ENCODE peak calls at places on chromosome 9, in nine cellular contexts. One of them, this sample, is unnamed.

GRCh38 chr9:37425298-37425752 is 2.8 kb downstream of the GRHPR start:
- DNase-seq in AG04450: no peak
- DNase-seq in mesendoderm: no peak
- DNase-seq in activated CD4-positive, alpha-beta T cell treated with anti-CD3 and anti-CD28 coated beads for 24 hours: no peak
- DNase-seq in NCI-H2081: peak; percentile 11
- DNase-seq in stimulated activated CD8-positive, alpha-beta memory T cell treated with anti-CD3 and anti-CD28 coated beads, Interleukin-2, amount 100 ng/mL, for 1 hour: no peak
- DNase-seq in Peyer's patch: no peak
- DNase-seq in Calu3: no peak
- DNase-seq in EL: no peak
- DNase-seq in this sample: peak; percentile 81

GRCh38 chr9:97906236-97906831 is 16.0 kb downstream of the TRMO start:
- DNase-seq in mesendoderm: no peak
- DNase-seq in activated CD4-positive, alpha-beta T cell treated with anti-CD3 and anti-CD28 coated beads for 24 hours: no peak
- DNase-seq in AG04450: no peak
- DNase-seq in Peyer's patch: no peak
- DNase-seq in stimulated activated CD8-positive, alpha-beta memory T cell treated with anti-CD3 and anti-CD28 coated beads, Interleukin-2, amount 100 ng/mL, for 1 hour: no peak
- DNase-seq in EL: no peak
- DNase-seq in NCI-H2081: no peak
- DNase-seq in Calu3: no peak
- DNase-seq in this sample: no peak

GRCh38 chr9:27548055-27548741 is 18.6 kb upstream of the MOB3B start:
- DNase-seq in Calu3: no peak
- DNase-seq in AG04450: no peak
- DNase-seq in NCI-H2081: peak; percentile 45
- DNase-seq in activated CD4-positive, alpha-beta T cell treated with anti-CD3 and anti-CD28 coated beads for 24 hours: no peak
- DNase-seq in Peyer's patch: no peak
- DNase-seq in mesendoderm: peak; percentile 45
- DNase-seq in EL: peak; percentile 28
- DNase-seq in stimulated activated CD8-positive, alpha-beta memory T cell treated with anti-CD3 and anti-CD28 coated beads, Interleukin-2, amount 100 ng/mL, for 1 hour: no peak
- DNase-seq in this sample: peak; percentile 61

GRCh38 chr9:134850611-134851010 is 30.0 kb upstream of the FCN2 start:
- DNase-seq in mesendoderm: no peak
- DNase-seq in activated CD4-positive, alpha-beta T cell treated with anti-CD3 and anti-CD28 coated beads for 24 hours: no peak
- DNase-seq in NCI-H2081: no peak
- DNase-seq in Calu3: no peak
- DNase-seq in Peyer's patch: peak; percentile 12
- DNase-seq in EL: no peak
- DNase-seq in stimulated activated CD8-positive, alpha-beta memory T cell treated with anti-CD3 and anti-CD28 coated beads, Interleukin-2, amount 100 ng/mL, for 1 hour: no peak
- DNase-seq in AG04450: no peak
- DNase-seq in this sample: no peak

GRCh38 chr9:95924955-95925354 is 49.5 kb downstream of the ERCC6L2 start:
- DNase-seq in AG04450: no peak
- DNase-seq in Calu3: no peak
- DNase-seq in EL: no peak
- DNase-seq in activated CD4-positive, alpha-beta T cell treated with anti-CD3 and anti-CD28 coated beads for 24 hours: no peak
- DNase-seq in stimulated activated CD8-positive, alpha-beta memory T cell treated with anti-CD3 and anti-CD28 coated beads, Interleukin-2, amount 100 ng/mL, for 1 hour: no peak
- DNase-seq in NCI-H2081: no peak
- DNase-seq in Peyer's patch: no peak
- DNase-seq in mesendoderm: no peak
- DNase-seq in this sample: no peak

GRCh38 chr9:107613314-107613713 is 123.7 kb upstream of the KLF4 start:
- DNase-seq in Calu3: no peak
- DNase-seq in mesendoderm: no peak
- DNase-seq in AG04450: no peak
- DNase-seq in Peyer's patch: peak; percentile 65
- DNase-seq in activated CD4-positive, alpha-beta T cell treated with anti-CD3 and anti-CD28 coated beads for 24 hours: no peak
- DNase-seq in stimulated activated CD8-positive, alpha-beta memory T cell treated with anti-CD3 and anti-CD28 coated beads, Interleukin-2, amount 100 ng/mL, for 1 hour: no peak
- DNase-seq in EL: no peak
- DNase-seq in NCI-H2081: no peak
- DNase-seq in this sample: no peak

GRCh38 chr9:68981825-68982224 is 32.1 kb downstream of the PRKACG start:
- DNase-seq in Calu3: no peak
- DNase-seq in activated CD4-positive, alpha-beta T cell treated with anti-CD3 and anti-CD28 coated beads for 24 hours: no peak
- DNase-seq in AG04450: no peak
- DNase-seq in mesendoderm: peak; percentile 23
- DNase-seq in EL: no peak
- DNase-seq in stimulated activated CD8-positive, alpha-beta memory T cell treated with anti-CD3 and anti-CD28 coated beads, Interleukin-2, amount 100 ng/mL, for 1 hour: no peak
- DNase-seq in NCI-H2081: peak; percentile 98
- DNase-seq in Peyer's patch: no peak
- DNase-seq in this sample: peak; percentile 60

GRCh38 chr9:33354651-33355211 is 47.6 kb downstream of the AQP7 start:
- DNase-seq in AG04450: peak; percentile 59
- DNase-seq in Calu3: no peak
- DNase-seq in NCI-H2081: peak; percentile 31
- DNase-seq in stimulated activated CD8-positive, alpha-beta memory T cell treated with anti-CD3 and anti-CD28 coated beads, Interleukin-2, amount 100 ng/mL, for 1 hour: no peak
- DNase-seq in EL: no peak
- DNase-seq in activated CD4-positive, alpha-beta T cell treated with anti-CD3 and anti-CD28 coated beads for 24 hours: no peak
- DNase-seq in Peyer's patch: no peak
- DNase-seq in mesendoderm: no peak
- DNase-seq in this sample: peak; percentile 40

GRCh38 chr9:136951541-136952353 is at the start of gene LCN12:
- DNase-seq in AG04450: no peak
- DNase-seq in NCI-H2081: peak; percentile 4
- DNase-seq in Calu3: no peak
- DNase-seq in activated CD4-positive, alpha-beta T cell treated with anti-CD3 and anti-CD28 coated beads for 24 hours: no peak
- DNase-seq in stimulated activated CD8-positive, alpha-beta memory T cell treated with anti-CD3 and anti-CD28 coated beads, Interleukin-2, amount 100 ng/mL, for 1 hour: no peak
- DNase-seq in mesendoderm: no peak
- DNase-seq in Peyer's patch: no peak
- DNase-seq in EL: no peak
- DNase-seq in this sample: no peak

GRCh38 chr9:6938447-6938846 is 180.7 kb downstream of the KDM4C start:
- DNase-seq in AG04450: peak; percentile 91
- DNase-seq in stimulated activated CD8-positive, alpha-beta memory T cell treated with anti-CD3 and anti-CD28 coated beads, Interleukin-2, amount 100 ng/mL, for 1 hour: no peak
- DNase-seq in Peyer's patch: no peak
- DNase-seq in EL: peak; percentile 92
- DNase-seq in mesendoderm: no peak
- DNase-seq in Calu3: no peak
- DNase-seq in activated CD4-positive, alpha-beta T cell treated with anti-CD3 and anti-CD28 coated beads for 24 hours: no peak
- DNase-seq in NCI-H2081: no peak
- DNase-seq in this sample: peak; percentile 94

GRCh38 chr9:5869315-5870019 is 21.2 kb upstream of the MLANA start:
- DNase-seq in AG04450: no peak
- DNase-seq in NCI-H2081: no peak
- DNase-seq in EL: peak; percentile 10
- DNase-seq in activated CD4-positive, alpha-beta T cell treated with anti-CD3 and anti-CD28 coated beads for 24 hours: no peak
- DNase-seq in mesendoderm: peak; percentile 78
- DNase-seq in Peyer's patch: no peak
- DNase-seq in stimulated activated CD8-positive, alpha-beta memory T cell treated with anti-CD3 and anti-CD28 coated beads, Interleukin-2, amount 100 ng/mL, for 1 hour: no peak
- DNase-seq in Calu3: no peak
- DNase-seq in this sample: no peak

GRCh38 chr9:93642961-93643360 is 66.6 kb downstream of the PHF2 start:
- DNase-seq in NCI-H2081: no peak
- DNase-seq in activated CD4-positive, alpha-beta T cell treated with anti-CD3 and anti-CD28 coated beads for 24 hours: no peak
- DNase-seq in EL: peak; percentile 84
- DNase-seq in Peyer's patch: no peak
- DNase-seq in mesendoderm: no peak
- DNase-seq in stimulated activated CD8-positive, alpha-beta memory T cell treated with anti-CD3 and anti-CD28 coated beads, Interleukin-2, amount 100 ng/mL, for 1 hour: no peak
- DNase-seq in Calu3: no peak
- DNase-seq in AG04450: peak; percentile 50
- DNase-seq in this sample: peak; percentile 65

GRCh38 chr9:93245437-93245970 is 61.6 kb downstream of the WNK2 start:
- DNase-seq in mesendoderm: no peak
- DNase-seq in EL: no peak
- DNase-seq in Calu3: no peak
- DNase-seq in Peyer's patch: no peak
- DNase-seq in activated CD4-positive, alpha-beta T cell treated with anti-CD3 and anti-CD28 coated beads for 24 hours: no peak
- DNase-seq in AG04450: no peak
- DNase-seq in stimulated activated CD8-positive, alpha-beta memory T cell treated with anti-CD3 and anti-CD28 coated beads, Interleukin-2, amount 100 ng/mL, for 1 hour: no peak
- DNase-seq in NCI-H2081: no peak
- DNase-seq in this sample: no peak

GRCh38 chr9:19200234-19200633 is 30.3 kb upstream of the DENND4C start:
- DNase-seq in EL: no peak
- DNase-seq in Peyer's patch: no peak
- DNase-seq in AG04450: no peak
- DNase-seq in NCI-H2081: no peak
- DNase-seq in stimulated activated CD8-positive, alpha-beta memory T cell treated with anti-CD3 and anti-CD28 coated beads, Interleukin-2, amount 100 ng/mL, for 1 hour: no peak
- DNase-seq in mesendoderm: no peak
- DNase-seq in activated CD4-positive, alpha-beta T cell treated with anti-CD3 and anti-CD28 coated beads for 24 hours: no peak
- DNase-seq in Calu3: no peak
- DNase-seq in this sample: no peak

GRCh38 chr9:14752271-14752670 is 29.7 kb upstream of the CER1 start:
- DNase-seq in Calu3: no peak
- DNase-seq in EL: no peak
- DNase-seq in stimulated activated CD8-positive, alpha-beta memory T cell treated with anti-CD3 and anti-CD28 coated beads, Interleukin-2, amount 100 ng/mL, for 1 hour: no peak
- DNase-seq in activated CD4-positive, alpha-beta T cell treated with anti-CD3 and anti-CD28 coated beads for 24 hours: no peak
- DNase-seq in mesendoderm: peak; percentile 91
- DNase-seq in NCI-H2081: no peak
- DNase-seq in AG04450: no peak
- DNase-seq in Peyer's patch: no peak
- DNase-seq in this sample: peak; percentile 4

GRCh38 chr9:120783611-120784047 is 9.6 kb downstream of the FBXW2 start:
- DNase-seq in AG04450: no peak
- DNase-seq in NCI-H2081: peak; percentile 7
- DNase-seq in Peyer's patch: no peak
- DNase-seq in Calu3: no peak
- DNase-seq in activated CD4-positive, alpha-beta T cell treated with anti-CD3 and anti-CD28 coated beads for 24 hours: no peak
- DNase-seq in EL: peak; percentile 40
- DNase-seq in stimulated activated CD8-positive, alpha-beta memory T cell treated with anti-CD3 and anti-CD28 coated beads, Interleukin-2, amount 100 ng/mL, for 1 hour: no peak
- DNase-seq in mesendoderm: no peak
- DNase-seq in this sample: no peak

GRCh38 chr9:126173929-126174328 is 152.7 kb upstream of the MVB12B start:
- DNase-seq in Calu3: no peak
- DNase-seq in AG04450: no peak
- DNase-seq in activated CD4-positive, alpha-beta T cell treated with anti-CD3 and anti-CD28 coated beads for 24 hours: no peak
- DNase-seq in mesendoderm: no peak
- DNase-seq in stimulated activated CD8-positive, alpha-beta memory T cell treated with anti-CD3 and anti-CD28 coated beads, Interleukin-2, amount 100 ng/mL, for 1 hour: no peak
- DNase-seq in EL: no peak
- DNase-seq in Peyer's patch: no peak
- DNase-seq in NCI-H2081: no peak
- DNase-seq in this sample: no peak

GRCh38 chr9:130738281-130738680 is 44.7 kb downstream of the EXOSC2 start:
- DNase-seq in activated CD4-positive, alpha-beta T cell treated with anti-CD3 and anti-CD28 coated beads for 24 hours: no peak
- DNase-seq in AG04450: no peak
- DNase-seq in mesendoderm: no peak
- DNase-seq in Peyer's patch: no peak
- DNase-seq in EL: no peak
- DNase-seq in stimulated activated CD8-positive, alpha-beta memory T cell treated with anti-CD3 and anti-CD28 coated beads, Interleukin-2, amount 100 ng/mL, for 1 hour: no peak
- DNase-seq in Calu3: no peak
- DNase-seq in NCI-H2081: no peak
- DNase-seq in this sample: no peak

GRCh38 chr9:83505282-83505681 is 32.9 kb downstream of the FRMD3 start:
- DNase-seq in stimulated activated CD8-positive, alpha-beta memory T cell treated with anti-CD3 and anti-CD28 coated beads, Interleukin-2, amount 100 ng/mL, for 1 hour: no peak
- DNase-seq in Calu3: no peak
- DNase-seq in AG04450: no peak
- DNase-seq in activated CD4-positive, alpha-beta T cell treated with anti-CD3 and anti-CD28 coated beads for 24 hours: no peak
- DNase-seq in EL: no peak
- DNase-seq in mesendoderm: no peak
- DNase-seq in NCI-H2081: peak; percentile 20
- DNase-seq in Peyer's patch: no peak
- DNase-seq in this sample: no peak

GRCh38 chr9:1366300-1366699 is 316.1 kb downstream of the DMRT2 start:
- DNase-seq in Peyer's patch: no peak
- DNase-seq in stimulated activated CD8-positive, alpha-beta memory T cell treated with anti-CD3 and anti-CD28 coated beads, Interleukin-2, amount 100 ng/mL, for 1 hour: no peak
- DNase-seq in Calu3: no peak
- DNase-seq in AG04450: no peak
- DNase-seq in NCI-H2081: no peak
- DNase-seq in activated CD4-positive, alpha-beta T cell treated with anti-CD3 and anti-CD28 coated beads for 24 hours: no peak
- DNase-seq in mesendoderm: no peak
- DNase-seq in EL: no peak
- DNase-seq in this sample: no peak

GRCh38 chr9:131578016-131578415 is 32.7 kb downstream of the PRRT1B start:
- DNase-seq in activated CD4-positive, alpha-beta T cell treated with anti-CD3 and anti-CD28 coated beads for 24 hours: no peak
- DNase-seq in Calu3: no peak
- DNase-seq in mesendoderm: no peak
- DNase-seq in stimulated activated CD8-positive, alpha-beta memory T cell treated with anti-CD3 and anti-CD28 coated beads, Interleukin-2, amount 100 ng/mL, for 1 hour: no peak
- DNase-seq in Peyer's patch: no peak
- DNase-seq in NCI-H2081: no peak
- DNase-seq in AG04450: no peak
- DNase-seq in EL: no peak
- DNase-seq in this sample: no peak

GRCh38 chr9:133090187-133090586 is 28.4 kb downstream of the CEL start:
- DNase-seq in Calu3: no peak
- DNase-seq in EL: no peak
- DNase-seq in mesendoderm: no peak
- DNase-seq in stimulated activated CD8-positive, alpha-beta memory T cell treated with anti-CD3 and anti-CD28 coated beads, Interleukin-2, amount 100 ng/mL, for 1 hour: no peak
- DNase-seq in AG04450: no peak
- DNase-seq in Peyer's patch: no peak
- DNase-seq in NCI-H2081: no peak
- DNase-seq in activated CD4-positive, alpha-beta T cell treated with anti-CD3 and anti-CD28 coated beads for 24 hours: no peak
- DNase-seq in this sample: no peak

GRCh38 chr9:98520221-98520920 is 188.4 kb downstream of the GABBR2 start:
- DNase-seq in Calu3: no peak
- DNase-seq in stimulated activated CD8-positive, alpha-beta memory T cell treated with anti-CD3 and anti-CD28 coated beads, Interleukin-2, amount 100 ng/mL, for 1 hour: no peak
- DNase-seq in Peyer's patch: no peak
- DNase-seq in activated CD4-positive, alpha-beta T cell treated with anti-CD3 and anti-CD28 coated beads for 24 hours: no peak
- DNase-seq in EL: peak; percentile 29
- DNase-seq in mesendoderm: no peak
- DNase-seq in AG04450: no peak
- DNase-seq in NCI-H2081: no peak
- DNase-seq in this sample: peak; percentile 10

GRCh38 chr9:83199240-83199639 is 136.3 kb upstream of the RASEF start:
- DNase-seq in mesendoderm: peak; percentile 46
- DNase-seq in activated CD4-positive, alpha-beta T cell treated with anti-CD3 and anti-CD28 coated beads for 24 hours: no peak
- DNase-seq in EL: peak; percentile 16
- DNase-seq in Peyer's patch: no peak
- DNase-seq in NCI-H2081: peak; percentile 62
- DNase-seq in Calu3: peak; percentile 37
- DNase-seq in AG04450: no peak
- DNase-seq in stimulated activated CD8-positive, alpha-beta memory T cell treated with anti-CD3 and anti-CD28 coated beads, Interleukin-2, amount 100 ng/mL, for 1 hour: no peak
- DNase-seq in this sample: peak; percentile 79

GRCh38 chr9:354453-354852 is 139.8 kb downstream of the DOCK8 start:
- DNase-seq in Calu3: no peak
- DNase-seq in stimulated activated CD8-positive, alpha-beta memory T cell treated with anti-CD3 and anti-CD28 coated beads, Interleukin-2, amount 100 ng/mL, for 1 hour: no peak
- DNase-seq in EL: no peak
- DNase-seq in AG04450: no peak
- DNase-seq in Peyer's patch: no peak
- DNase-seq in NCI-H2081: no peak
- DNase-seq in mesendoderm: no peak
- DNase-seq in activated CD4-positive, alpha-beta T cell treated with anti-CD3 and anti-CD28 coated beads for 24 hours: no peak
- DNase-seq in this sample: no peak

GRCh38 chr9:134003237-134003636 is 11.1 kb upstream of the VAV2 start:
- DNase-seq in Peyer's patch: no peak
- DNase-seq in stimulated activated CD8-positive, alpha-beta memory T cell treated with anti-CD3 and anti-CD28 coated beads, Interleukin-2, amount 100 ng/mL, for 1 hour: no peak
- DNase-seq in activated CD4-positive, alpha-beta T cell treated with anti-CD3 and anti-CD28 coated beads for 24 hours: no peak
- DNase-seq in AG04450: no peak
- DNase-seq in NCI-H2081: no peak
- DNase-seq in EL: no peak
- DNase-seq in mesendoderm: no peak
- DNase-seq in Calu3: no peak
- DNase-seq in this sample: no peak

GRCh38 chr9:33349743-33350142 is 52.6 kb downstream of the AQP7 start:
- DNase-seq in activated CD4-positive, alpha-beta T cell treated with anti-CD3 and anti-CD28 coated beads for 24 hours: no peak
- DNase-seq in EL: no peak
- DNase-seq in mesendoderm: no peak
- DNase-seq in Peyer's patch: no peak
- DNase-seq in NCI-H2081: no peak
- DNase-seq in Calu3: no peak
- DNase-seq in stimulated activated CD8-positive, alpha-beta memory T cell treated with anti-CD3 and anti-CD28 coated beads, Interleukin-2, amount 100 ng/mL, for 1 hour: no peak
- DNase-seq in AG04450: no peak
- DNase-seq in this sample: no peak

GRCh38 chr9:91036356-91036755 is 234.7 kb downstream of the SYK start:
- DNase-seq in mesendoderm: no peak
- DNase-seq in Peyer's patch: peak; percentile 41
- DNase-seq in AG04450: no peak
- DNase-seq in EL: no peak
- DNase-seq in NCI-H2081: no peak
- DNase-seq in stimulated activated CD8-positive, alpha-beta memory T cell treated with anti-CD3 and anti-CD28 coated beads, Interleukin-2, amount 100 ng/mL, for 1 hour: no peak
- DNase-seq in activated CD4-positive, alpha-beta T cell treated with anti-CD3 and anti-CD28 coated beads for 24 hours: no peak
- DNase-seq in Calu3: no peak
- DNase-seq in this sample: no peak

GRCh38 chr9:86183225-86183808 is 76.1 kb downstream of the C9orf153 start:
- DNase-seq in Peyer's patch: no peak
- DNase-seq in activated CD4-positive, alpha-beta T cell treated with anti-CD3 and anti-CD28 coated beads for 24 hours: no peak
- DNase-seq in Calu3: no peak
- DNase-seq in stimulated activated CD8-positive, alpha-beta memory T cell treated with anti-CD3 and anti-CD28 coated beads, Interleukin-2, amount 100 ng/mL, for 1 hour: no peak
- DNase-seq in NCI-H2081: no peak
- DNase-seq in mesendoderm: no peak
- DNase-seq in EL: no peak
- DNase-seq in AG04450: no peak
- DNase-seq in this sample: no peak

GRCh38 chr9:98533132-98533531 is 175.6 kb downstream of the GABBR2 start:
- DNase-seq in Calu3: no peak
- DNase-seq in AG04450: no peak
- DNase-seq in EL: peak; percentile 21
- DNase-seq in stimulated activated CD8-positive, alpha-beta memory T cell treated with anti-CD3 and anti-CD28 coated beads, Interleukin-2, amount 100 ng/mL, for 1 hour: no peak
- DNase-seq in mesendoderm: no peak
- DNase-seq in Peyer's patch: no peak
- DNase-seq in activated CD4-positive, alpha-beta T cell treated with anti-CD3 and anti-CD28 coated beads for 24 hours: no peak
- DNase-seq in NCI-H2081: no peak
- DNase-seq in this sample: no peak

This sample was measured in astrocyte of the hippocampus.